ENCODE peak calls at places on chromosomes 13 and 19, in six cellular contexts. M is tibial nerve, F is body of pancreas, T is K562, U is A549, X is endothelial cell of umbilical vein. I is an unnamed sample.

GRCh38 chr13:114130131-114130707 is 2.2 kb downstream of the RASA3 start:
- DNase-seq in M (no peak), F (no peak), T (no peak), U (no peak), X (no peak), I (no peak)

GRCh38 chr13:32001392-32001768 is 30.2 kb upstream of the FRY start:
- DNase-seq in M (no peak), F (peak; percentile 79), T (peak; percentile 15), U (peak; percentile 39), X (peak; percentile 46), I (no peak)

GRCh38 chr13:36815069-36815468 is 4.0 kb upstream of the RFXAP start:
- DNase-seq in M (no peak), F (no peak), T (peak; percentile 11), U (peak; percentile 7), X (no peak), I (no peak)

GRCh38 chr13:57666131-57666530 is 34.6 kb downstream of the PCDH17 start:
- DNase-seq in M (no peak), F (no peak), T (no peak), U (no peak), X (no peak), I (no peak)

GRCh38 chr13:101490400-101491015 is 38.0 kb downstream of the ITGBL1 start:
- DNase-seq in M (no peak), F (no peak), T (no peak), U (no peak), X (peak; percentile 78), I (no peak)

GRCh38 chr13:91216928-91217700 is 130.4 kb upstream of the MIR17HG start:
- DNase-seq in M (no peak), F (no peak), T (no peak), U (no peak), X (no peak), I (no peak)

GRCh38 chr13:111857336-111857735 is 209.6 kb upstream of the SOX1 start:
- DNase-seq in M (no peak), F (no peak), T (no peak), U (no peak), X (no peak), I (no peak)

GRCh38 chr19:56980864-56981263 is 138.9 kb upstream of the USP29 start:
- DNase-seq in M (no peak), F (no peak), T (no peak), U (no peak), X (no peak), I (no peak)

GRCh38 chr13:38981096-38981495 is 9.5 kb downstream of the STOML3 start:
- DNase-seq in M (no peak), F (no peak), T (no peak), U (no peak), X (no peak), I (no peak)

GRCh38 chr13:62626771-62627170 is 1211.1 kb upstream of the PCDH20 start:
- DNase-seq in M (no peak), F (no peak), T (peak; percentile 3), U (peak; percentile 7), X (no peak), I (no peak)

GRCh38 chr19:38218204-38218603 is 5.8 kb downstream of the DPF1 start:
- DNase-seq in M (no peak), F (no peak), T (no peak), U (no peak), X (no peak), I (no peak)

GRCh38 chr13:73991384-73991783 is 142.8 kb downstream of the KLF12 start:
- DNase-seq in M (no peak), F (no peak), T (no peak), U (no peak), X (no peak), I (no peak)

GRCh38 chr19:2363419-2363818 is 3.4 kb downstream of the TMPRSS9 start:
- DNase-seq in M (no peak), F (no peak), T (no peak), U (no peak), X (no peak), I (no peak)

GRCh38 chr19:35549174-35549788 is 3.9 kb downstream of the TMEM147 start:
- DNase-seq in M (peak; percentile 33), F (peak; percentile 83), T (peak; percentile 69), U (peak; percentile 88), X (peak; percentile 48), I (peak; percentile 66)

GRCh38 chr19:16829822-16830289 is 658 bp downstream of the SIN3B start:
- DNase-seq in M (no peak), F (no peak), T (no peak), U (no peak), X (no peak), I (no peak)

GRCh38 chr19:15297416-15298224 is 34.7 kb downstream of the BRD4 start:
- DNase-seq in M (no peak), F (peak; percentile 39), T (no peak), U (peak; percentile 85), X (no peak), I (peak; percentile 37)

GRCh38 chr19:13068064-13068807 is 34.4 kb downstream of the LYL1 start:
- DNase-seq in M (no peak), F (no peak), T (peak; percentile 21), U (no peak), X (no peak), I (no peak)

GRCh38 chr19:42220751-42221097 is 612 bp downstream of the ZNF526 start:
- DNase-seq in M (no peak), F (no peak), T (no peak), U (no peak), X (peak; percentile 12), I (no peak)

GRCh38 chr13:43021926-43022670 is 1.3 kb upstream of the DNAJC15 start:
- DNase-seq in M (no peak), F (no peak), T (no peak), U (no peak), X (no peak), I (no peak)

GRCh38 chr19:7074705-7075282 is 5.3 kb downstream of the ZNF557 start:
- DNase-seq in M (no peak), F (no peak), T (no peak), U (no peak), X (no peak), I (no peak)

GRCh38 chr13:73140804-73141203 is 82.0 kb downstream of the KLF5 start:
- DNase-seq in M (no peak), F (peak; percentile 11), T (no peak), U (no peak), X (no peak), I (no peak)

GRCh38 chr13:92804346-92804745 is 422.3 kb upstream of the GPC6 start:
- DNase-seq in M (no peak), F (no peak), T (no peak), U (no peak), X (no peak), I (no peak)

GRCh38 chr19:47778089-47778953 is at the start of gene SELENOW:
- DNase-seq in M (peak; percentile 65), F (peak; percentile 80), T (peak; percentile 94), U (peak; percentile 83), X (peak; percentile 78), I (peak; percentile 70)

GRCh38 chr19:38648789-38649304 is 1.4 kb downstream of the ACTN4 start:
- DNase-seq in M (no peak), F (no peak), T (no peak), U (no peak), X (no peak), I (no peak)

GRCh38 chr19:55156202-55157063 is 1.1 kb downstream of the TNNI3 start:
- DNase-seq in M (no peak), F (peak; percentile 59), T (peak; percentile 93), U (peak; percentile 89), X (no peak), I (no peak)

GRCh38 chr19:29299416-29300380 is 86.7 kb upstream of the UQCRFS1 start:
- DNase-seq in M (no peak), F (no peak), T (no peak), U (no peak), X (no peak), I (no peak)

GRCh38 chr19:42606660-42607351 is 12.1 kb upstream of the CEACAM8 start:
- DNase-seq in M (no peak), F (peak; percentile 94), T (peak; percentile 70), U (peak; percentile 80), X (peak; percentile 8), I (peak; percentile 90)

GRCh38 chr13:76848596-76848995 is 37.6 kb downstream of the KCTD12 start:
- DNase-seq in M (peak; percentile 33), F (peak; percentile 38), T (no peak), U (no peak), X (no peak), I (no peak)

GRCh38 chr13:99572131-99572530 is 70.9 kb downstream of the TM9SF2 start:
- DNase-seq in M (no peak), F (no peak), T (no peak), U (no peak), X (no peak), I (no peak)

GRCh38 chr13:42757678-42758420 is 23.5 kb upstream of the FAM216B start:
- DNase-seq in M (no peak), F (no peak), T (no peak), U (no peak), X (no peak), I (no peak)

GRCh38 chr19:55452381-55453325 is 8.8 kb downstream of the ISOC2 start:
- DNase-seq in M (peak; percentile 56), F (peak; percentile 68), T (peak; percentile 88), U (peak; percentile 80), X (peak; percentile 59), I (peak; percentile 16)

GRCh38 chr19:40223135-40223822 is 3.2 kb downstream of the CCNP start:
- DNase-seq in M (no peak), F (no peak), T (no peak), U (no peak), X (no peak), I (no peak)

GRCh38 chr13:77876176-77876575 is 42.5 kb downstream of the EDNRB start:
- DNase-seq in M (no peak), F (no peak), T (no peak), U (no peak), X (no peak), I (no peak)

GRCh38 chr13:27362064-27362751 is 62.2 kb upstream of the GTF3A start:
- DNase-seq in M (peak; percentile 86), F (peak; percentile 91), T (peak; percentile 82), U (peak; percentile 81), X (peak; percentile 70), I (peak; percentile 73)

GRCh38 chr13:105196052-105196451 is 1339.4 kb downstream of the EFNB2 start:
- DNase-seq in M (no peak), F (no peak), T (no peak), U (peak; percentile 25), X (peak; percentile 88), I (no peak)

GRCh38 chr19:8444677-8445487 is at the start of gene HNRNPM:
- DNase-seq in M (peak; percentile 98), F (peak; percentile 99), T (peak; percentile 99), U (peak; percentile 96), X (peak; percentile 99), I (peak; percentile 100)
- TF ChIP-seq POLR2A in M (peak; percentile 96), F (peak; percentile 98), T (peak; percentile 97), U (peak; percentile 64), X (peak; percentile 77), I (peak; percentile 98)

GRCh38 chr13:49495783-49496762 is at the start of gene PHF11:
- DNase-seq in M (peak; percentile 68), F (peak; percentile 88), T (peak; percentile 81), U (peak; percentile 56), X (peak; percentile 58), I (peak; percentile 77)
- TF ChIP-seq POLR2A in M (peak; percentile 33), F (peak; percentile 78), T (peak; percentile 58), U (peak; percentile 49), X (peak; percentile 59), I (peak; percentile 46)

GRCh38 chr13:41465215-41465907 is 8.0 kb downstream of the RGCC start:
- DNase-seq in M (no peak), F (peak; percentile 70), T (no peak), U (no peak), X (peak; percentile 96), I (no peak)
- TF ChIP-seq POLR2A in M (no peak), F (no peak), T (no peak), U (no peak), X (peak; percentile 36), I (no peak)

GRCh38 chr13:45335397-45336024 is 5.5 kb downstream of the TPT1 start:
- DNase-seq in M (no peak), F (no peak), T (no peak), U (no peak), X (no peak), I (no peak)
- TF ChIP-seq POLR2A in M (no peak), F (no peak), T (peak; percentile 37), U (no peak), X (peak; percentile 58), I (no peak)

I was measured in prostate gland.